ENCODE peak calls at places on chromosomes 13 and 19, in four cellular contexts. One of them, this sample, is unnamed.

GRCh38 chr13:80161219-80161618 is 179.7 kb downstream of the SPRY2 start:
- DNase-seq in upper lobe of left lung: no peak
- DNase-seq in astrocyte of the spinal cord: no peak
- DNase-seq in upper lobe of right lung: no peak
- DNase-seq in this sample: no peak

GRCh38 chr19:15010497-15011255 is 31.0 kb upstream of the SLC1A6 start:
- DNase-seq in upper lobe of right lung: no peak
- DNase-seq in upper lobe of left lung: no peak
- DNase-seq in astrocyte of the spinal cord: no peak
- DNase-seq in this sample: no peak

GRCh38 chr13:99340638-99341037 is 33.4 kb upstream of the GPR183 start:
- DNase-seq in astrocyte of the spinal cord: no peak
- DNase-seq in upper lobe of right lung: no peak
- DNase-seq in upper lobe of left lung: no peak
- DNase-seq in this sample: no peak

GRCh38 chr19:41997121-41997850 is 3.3 kb upstream of the ATP1A3 start:
- DNase-seq in astrocyte of the spinal cord: peak; percentile 16
- DNase-seq in upper lobe of left lung: peak; percentile 29
- DNase-seq in upper lobe of right lung: no peak
- DNase-seq in this sample: peak; percentile 73

GRCh38 chr13:50845211-50845610 is 1.7 kb upstream of the DLEU7 start:
- DNase-seq in upper lobe of left lung: no peak
- DNase-seq in upper lobe of right lung: no peak
- DNase-seq in astrocyte of the spinal cord: peak; percentile 28
- DNase-seq in this sample: peak; percentile 11

GRCh38 chr19:41427647-41428480 is 690 bp upstream of the B3GNT8 start:
- DNase-seq in upper lobe of left lung: peak; percentile 79
- DNase-seq in upper lobe of right lung: peak; percentile 80
- DNase-seq in astrocyte of the spinal cord: no peak
- DNase-seq in this sample: peak; percentile 10

GRCh38 chr19:44653977-44654784 is 10.5 kb downstream of the PVR start:
- DNase-seq in astrocyte of the spinal cord: peak; percentile 39
- DNase-seq in upper lobe of right lung: peak; percentile 88
- DNase-seq in upper lobe of left lung: peak; percentile 91
- DNase-seq in this sample: peak; percentile 63

GRCh38 chr13:47399599-47399998 is 502.7 kb upstream of the HTR2A start:
- DNase-seq in upper lobe of left lung: no peak
- DNase-seq in astrocyte of the spinal cord: no peak
- DNase-seq in upper lobe of right lung: no peak
- DNase-seq in this sample: no peak

GRCh38 chr19:14091086-14091884 is 734 bp upstream of the SAMD1 start:
- DNase-seq in upper lobe of right lung: peak; percentile 81
- DNase-seq in upper lobe of left lung: peak; percentile 81
- DNase-seq in astrocyte of the spinal cord: peak; percentile 60
- DNase-seq in this sample: peak; percentile 40

GRCh38 chr13:99740261-99740979 is 231.1 kb downstream of the ZIC5 start:
- DNase-seq in upper lobe of right lung: no peak
- DNase-seq in upper lobe of left lung: no peak
- DNase-seq in astrocyte of the spinal cord: no peak
- DNase-seq in this sample: peak; percentile 62

GRCh38 chr13:44140146-44140545 is 233.5 kb upstream of the SERP2 start:
- DNase-seq in upper lobe of right lung: no peak
- DNase-seq in astrocyte of the spinal cord: no peak
- DNase-seq in upper lobe of left lung: no peak
- DNase-seq in this sample: no peak

GRCh38 chr13:65894049-65894448 is 1336.1 kb downstream of the PCDH9 start:
- DNase-seq in astrocyte of the spinal cord: no peak
- DNase-seq in upper lobe of right lung: no peak
- DNase-seq in upper lobe of left lung: no peak
- DNase-seq in this sample: no peak

GRCh38 chr19:23060016-23060415 is 56.8 kb upstream of the ZNF730 start:
- DNase-seq in upper lobe of right lung: no peak
- DNase-seq in upper lobe of left lung: no peak
- DNase-seq in astrocyte of the spinal cord: no peak
- DNase-seq in this sample: no peak

GRCh38 chr19:36032251-36033104 is at the start of gene CLIP3:
- DNase-seq in upper lobe of right lung: no peak
- DNase-seq in upper lobe of left lung: no peak
- DNase-seq in astrocyte of the spinal cord: peak; percentile 63
- DNase-seq in this sample: peak; percentile 88

GRCh38 chr13:47004022-47004421 is 107.2 kb upstream of the HTR2A start:
- DNase-seq in upper lobe of left lung: no peak
- DNase-seq in astrocyte of the spinal cord: no peak
- DNase-seq in upper lobe of right lung: no peak
- DNase-seq in this sample: no peak

GRCh38 chr19:7772752-7773291 is 9.8 kb downstream of the CLEC4M start:
- DNase-seq in upper lobe of right lung: no peak
- DNase-seq in astrocyte of the spinal cord: no peak
- DNase-seq in upper lobe of left lung: no peak
- DNase-seq in this sample: no peak

GRCh38 chr13:110233682-110234280 is 73.2 kb downstream of the COL4A1 start:
- DNase-seq in upper lobe of left lung: no peak
- DNase-seq in astrocyte of the spinal cord: no peak
- DNase-seq in upper lobe of right lung: no peak
- DNase-seq in this sample: peak; percentile 61

GRCh38 chr19:55473613-55474012 is 2.8 kb upstream of the ZNF628 start:
- DNase-seq in upper lobe of right lung: no peak
- DNase-seq in upper lobe of left lung: no peak
- DNase-seq in astrocyte of the spinal cord: peak; percentile 63
- DNase-seq in this sample: peak; percentile 66

GRCh38 chr19:18100710-18101109 is 3.1 kb downstream of the MAST3 start:
- DNase-seq in upper lobe of left lung: no peak
- DNase-seq in upper lobe of right lung: no peak
- DNase-seq in astrocyte of the spinal cord: no peak
- DNase-seq in this sample: no peak

GRCh38 chr19:35755550-35756371 is 1.1 kb downstream of the HSPB6 start:
- DNase-seq in upper lobe of right lung: peak; percentile 77
- DNase-seq in upper lobe of left lung: peak; percentile 35
- DNase-seq in astrocyte of the spinal cord: peak; percentile 38
- DNase-seq in this sample: peak; percentile 95

GRCh38 chr13:77828815-77829214 is 89.8 kb downstream of the EDNRB start:
- DNase-seq in astrocyte of the spinal cord: no peak
- DNase-seq in upper lobe of right lung: no peak
- DNase-seq in upper lobe of left lung: no peak
- DNase-seq in this sample: no peak

GRCh38 chr13:21074601-21075302 is 13.4 kb upstream of the LATS2 start:
- DNase-seq in upper lobe of left lung: peak; percentile 34
- DNase-seq in upper lobe of right lung: no peak
- DNase-seq in astrocyte of the spinal cord: peak; percentile 20
- DNase-seq in this sample: peak; percentile 41

GRCh38 chr13:85366759-85367417 is 432.3 kb downstream of the SLITRK6 start:
- DNase-seq in astrocyte of the spinal cord: peak; percentile 59
- DNase-seq in upper lobe of left lung: no peak
- DNase-seq in upper lobe of right lung: no peak
- DNase-seq in this sample: no peak

GRCh38 chr19:19361075-19361594 is 40.5 kb downstream of the MAU2 start:
- DNase-seq in astrocyte of the spinal cord: peak; percentile 81
- DNase-seq in upper lobe of left lung: peak; percentile 79
- DNase-seq in upper lobe of right lung: peak; percentile 76
- DNase-seq in this sample: peak; percentile 79
- H3K4me3 ChIP-seq in astrocyte of the spinal cord: no peak overlapping the region
- H3K4me3 ChIP-seq in upper lobe of left lung: no peak overlapping the region
- H3K4me3 ChIP-seq in upper lobe of right lung: no peak overlapping the region
- H3K4me3 ChIP-seq in this sample: no peak overlapping the region

GRCh38 chr19:4077011-4077382 is 10.3 kb upstream of the ZBTB7A start:
- DNase-seq in upper lobe of right lung: no peak
- DNase-seq in astrocyte of the spinal cord: no peak
- DNase-seq in upper lobe of left lung: peak; percentile 33
- DNase-seq in this sample: no peak
- H3K4me3 ChIP-seq in upper lobe of right lung: no peak overlapping the region
- H3K4me3 ChIP-seq in astrocyte of the spinal cord: no peak overlapping the region
- H3K4me3 ChIP-seq in upper lobe of left lung: no peak overlapping the region
- H3K4me3 ChIP-seq in this sample: no peak overlapping the region

GRCh38 chr19:2453431-2454025 is 3.2 kb downstream of the LMNB2 start:
- DNase-seq in upper lobe of left lung: no peak
- DNase-seq in upper lobe of right lung: no peak
- DNase-seq in astrocyte of the spinal cord: no peak
- DNase-seq in this sample: no peak

GRCh38 chr19:2451741-2452140 is 5.0 kb downstream of the LMNB2 start:
- DNase-seq in upper lobe of left lung: no peak
- DNase-seq in upper lobe of right lung: no peak
- DNase-seq in astrocyte of the spinal cord: no peak
- DNase-seq in this sample: no peak

GRCh38 chr19:2454199-2454961 is 2.4 kb downstream of the LMNB2 start:
- DNase-seq in upper lobe of left lung: no peak
- DNase-seq in upper lobe of right lung: no peak
- DNase-seq in astrocyte of the spinal cord: no peak
- DNase-seq in this sample: no peak

GRCh38 chr19:2449019-2449418 is 7.7 kb downstream of the LMNB2 start:
- DNase-seq in upper lobe of left lung: no peak
- DNase-seq in upper lobe of right lung: no peak
- DNase-seq in astrocyte of the spinal cord: no peak
- DNase-seq in this sample: peak; percentile 61

GRCh38 chr19:2451138-2451537 is 5.6 kb downstream of the LMNB2 start:
- DNase-seq in astrocyte of the spinal cord: no peak
- DNase-seq in upper lobe of left lung: no peak
- DNase-seq in upper lobe of right lung: no peak
- DNase-seq in this sample: no peak
- H3K4me3 ChIP-seq in astrocyte of the spinal cord: no peak overlapping the region
- H3K4me3 ChIP-seq in upper lobe of left lung: no peak overlapping the region
- H3K4me3 ChIP-seq in upper lobe of right lung: no peak overlapping the region
- H3K4me3 ChIP-seq in this sample: no peak overlapping the region

GRCh38 chr13:109140777-109141354 is 511.5 kb downstream of the MYO16 start:
- DNase-seq in upper lobe of right lung: no peak
- DNase-seq in upper lobe of left lung: no peak
- DNase-seq in astrocyte of the spinal cord: no peak
- DNase-seq in this sample: no peak
- H3K4me3 ChIP-seq in upper lobe of right lung: peak overlapping the region; percentile 26
- H3K4me3 ChIP-seq in upper lobe of left lung: peak overlapping the region; percentile 33
- H3K4me3 ChIP-seq in astrocyte of the spinal cord: peak overlapping the region; percentile 25
- H3K4me3 ChIP-seq in this sample: no peak overlapping the region

GRCh38 chr19:11577451-11578341 is at the start of gene ACP5:
- DNase-seq in upper lobe of right lung: peak; percentile 78
- DNase-seq in upper lobe of left lung: peak; percentile 46
- DNase-seq in astrocyte of the spinal cord: no peak
- DNase-seq in this sample: peak; percentile 49
- H3K4me3 ChIP-seq in upper lobe of right lung: peak within 1 kb of the TSS; percentile 58
- H3K4me3 ChIP-seq in upper lobe of left lung: peak within 1 kb of the TSS; percentile 55
- H3K4me3 ChIP-seq in astrocyte of the spinal cord: no peak within 1 kb of the TSS
- H3K4me3 ChIP-seq in this sample: no peak within 1 kb of the TSS

GRCh38 chr13:113448545-113448884 is 4.8 kb downstream of the ADPRHL1 start:
- DNase-seq in upper lobe of right lung: peak; percentile 76
- DNase-seq in upper lobe of left lung: peak; percentile 63
- DNase-seq in astrocyte of the spinal cord: no peak
- DNase-seq in this sample: no peak
- H3K4me3 ChIP-seq in upper lobe of right lung: peak overlapping the region; percentile 40
- H3K4me3 ChIP-seq in upper lobe of left lung: peak overlapping the region; percentile 48
- H3K4me3 ChIP-seq in astrocyte of the spinal cord: no peak overlapping the region
- H3K4me3 ChIP-seq in this sample: no peak overlapping the region

DNA sequence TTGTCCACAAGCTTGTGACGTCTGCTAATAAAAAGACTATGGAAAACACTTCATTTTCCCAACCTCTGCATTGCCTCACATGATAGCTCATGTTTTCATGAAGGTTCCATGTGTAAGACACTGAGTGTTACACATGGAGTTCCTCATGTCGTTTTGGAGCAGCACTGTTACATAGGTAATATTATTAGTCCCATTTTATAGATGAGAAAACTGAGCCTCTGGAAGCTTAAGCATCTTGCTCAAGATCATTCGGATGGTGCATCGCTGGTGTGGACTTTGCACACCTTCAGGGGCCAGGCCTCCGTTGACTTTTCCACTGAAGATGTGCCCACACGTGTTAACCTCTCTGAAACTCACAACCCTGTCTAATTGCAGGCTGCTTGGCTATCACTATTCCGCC is 743.4 kb downstream of the UQCRFS1 start:
- DNase-seq in upper lobe of left lung: no peak
- DNase-seq in astrocyte of the spinal cord: no peak
- DNase-seq in upper lobe of right lung: no peak
- DNase-seq in this sample: no peak
- H3K4me3 ChIP-seq in upper lobe of left lung: no peak overlapping the region
- H3K4me3 ChIP-seq in astrocyte of the spinal cord: no peak overlapping the region
- H3K4me3 ChIP-seq in upper lobe of right lung: no peak overlapping the region
- H3K4me3 ChIP-seq in this sample: no peak overlapping the region

GRCh38 chr19:53091855-53092254 is 11.4 kb downstream of the ZNF160 start:
- DNase-seq in upper lobe of right lung: no peak
- DNase-seq in upper lobe of left lung: no peak
- DNase-seq in astrocyte of the spinal cord: no peak
- DNase-seq in this sample: no peak

GRCh38 chr19:53091413-53091812 is 11.8 kb downstream of the ZNF160 start:
- DNase-seq in upper lobe of left lung: no peak
- DNase-seq in astrocyte of the spinal cord: no peak
- DNase-seq in upper lobe of right lung: no peak
- DNase-seq in this sample: no peak

GRCh38 chr19:53092723-53093122 is 10.5 kb downstream of the ZNF160 start:
- DNase-seq in upper lobe of left lung: no peak
- DNase-seq in astrocyte of the spinal cord: no peak
- DNase-seq in upper lobe of right lung: no peak
- DNase-seq in this sample: no peak

GRCh38 chr19:53094749-53095575 is 8.3 kb downstream of the ZNF160 start:
- DNase-seq in upper lobe of left lung: no peak
- DNase-seq in upper lobe of right lung: no peak
- DNase-seq in astrocyte of the spinal cord: no peak
- DNase-seq in this sample: no peak
- H3K4me3 ChIP-seq in upper lobe of left lung: no peak overlapping the region
- H3K4me3 ChIP-seq in upper lobe of right lung: no peak overlapping the region
- H3K4me3 ChIP-seq in astrocyte of the spinal cord: no peak overlapping the region
- H3K4me3 ChIP-seq in this sample: no peak overlapping the region

GRCh38 chr19:38004505-38005223 is 97.7 kb downstream of the SIPA1L3 start:
- DNase-seq in upper lobe of left lung: peak; percentile 85
- DNase-seq in upper lobe of right lung: peak; percentile 76
- DNase-seq in astrocyte of the spinal cord: peak; percentile 97
- DNase-seq in this sample: peak; percentile 98
- H3K4me3 ChIP-seq in upper lobe of left lung: peak overlapping the region; percentile 44
- H3K4me3 ChIP-seq in upper lobe of right lung: peak overlapping the region; percentile 42
- H3K4me3 ChIP-seq in astrocyte of the spinal cord: peak overlapping the region; percentile 33
- H3K4me3 ChIP-seq in this sample: peak overlapping the region; percentile 24

GRCh38 chr19:50633973-50634372 is 5.7 kb downstream of the SYT3 start:
- DNase-seq in upper lobe of right lung: no peak
- DNase-seq in astrocyte of the spinal cord: no peak
- DNase-seq in upper lobe of left lung: no peak
- DNase-seq in this sample: no peak

GRCh38 chr19:50640368-50640767 is 687 bp upstream of the SYT3 start:
- DNase-seq in astrocyte of the spinal cord: no peak
- DNase-seq in upper lobe of right lung: no peak
- DNase-seq in upper lobe of left lung: no peak
- DNase-seq in this sample: no peak

GRCh38 chr19:50636317-50637085 is 3.2 kb downstream of the SYT3 start:
- DNase-seq in upper lobe of left lung: no peak
- DNase-seq in upper lobe of right lung: no peak
- DNase-seq in astrocyte of the spinal cord: no peak
- DNase-seq in this sample: no peak

GRCh38 chr19:50639121-50640112 is at the start of gene SYT3:
- DNase-seq in astrocyte of the spinal cord: no peak
- DNase-seq in upper lobe of right lung: peak; percentile 79
- DNase-seq in upper lobe of left lung: peak; percentile 56
- DNase-seq in this sample: peak; percentile 64

GRCh38 chr19:50638576-50638975 is 1.1 kb downstream of the SYT3 start:
- DNase-seq in upper lobe of right lung: no peak
- DNase-seq in upper lobe of left lung: no peak
- DNase-seq in astrocyte of the spinal cord: no peak
- DNase-seq in this sample: no peak
- H3K4me3 ChIP-seq in upper lobe of right lung: no peak overlapping the region
- H3K4me3 ChIP-seq in upper lobe of left lung: peak overlapping the region; percentile 55
- H3K4me3 ChIP-seq in astrocyte of the spinal cord: no peak overlapping the region
- H3K4me3 ChIP-seq in this sample: no peak overlapping the region

This sample was measured in foreskin fibroblast.